ENCODE peak calls at places on chromosomes 11 and 22, in nine cellular contexts. N, O, E, U, I, H, J, Z and L are unnamed samples. For H3K36me3, the result is how much of the 10 kb centered on the place peaks cover.

GRCh38 chr11:2793781-2794418 is 91.7 kb downstream of the CDKN1C start:
- DNase-seq in N (no peak), O (no peak), E (peak), U (no peak), I (no peak), H (no peak), J (no peak), Z (peak), L (no peak)

GRCh38 chr11:122189259-122189658 is 73.2 kb upstream of the BLID start:
- DNase-seq in N (no peak), O (no peak), E (no peak), U (peak), I (peak), H (no peak), J (peak), Z (no peak), L (no peak)

GRCh38 chr11:60906132-60906972 is at the start of gene PRPF19:
- DNase-seq in N (peak), O (peak), E (peak), U (peak), I (peak), H (peak), J (peak), Z (peak), L (peak)

GRCh38 chr11:23764285-23764684 is 732.6 kb upstream of the LUZP2 start:
- DNase-seq in N (no peak), O (peak), E (no peak), U (no peak), I (no peak), H (no peak), J (no peak), Z (no peak), L (no peak)

GRCh38 chr11:134949121-134949591 is 537.1 kb upstream of the B3GAT1 start:
- DNase-seq in N (no peak), O (no peak), E (no peak), U (no peak), I (peak), H (no peak), J (peak), Z (no peak), L (no peak)

GRCh38 chr11:91081440-91082088 is 858.7 kb upstream of the CHORDC1 start:
- DNase-seq in N (no peak), O (no peak), E (no peak), U (peak), I (peak), H (no peak), J (peak), Z (no peak), L (no peak)

GRCh38 chr11:94602430-94603372 is 35.5 kb downstream of the PIWIL4 start:
- DNase-seq in N (no peak), O (peak), E (peak), U (peak), I (peak), H (no peak), J (peak), Z (no peak), L (peak)

GRCh38 chr11:69403556-69404215 is 77.8 kb upstream of the LINC01488 start:
- DNase-seq in N (no peak), O (no peak), E (no peak), U (peak), I (peak), H (no peak), J (peak), Z (peak), L (no peak)

GRCh38 chr11:1649021-1649420 is 19.4 kb downstream of the KRTAP5-5 start:
- DNase-seq in N (no peak), O (no peak), E (no peak), U (no peak), I (no peak), H (no peak), J (no peak), Z (peak), L (no peak)

GRCh38 chr22:22520020-22520656 is at the start of gene ZNF280A:
- DNase-seq in N (no peak), O (peak), E (no peak), U (peak), I (no peak), H (no peak), J (no peak), Z (no peak), L (no peak)

GRCh38 chr11:111634981-111635705 is 32.9 kb downstream of the SIK2 start:
- DNase-seq in N (no peak), O (peak), E (no peak), U (no peak), I (peak), H (no peak), J (peak), Z (no peak), L (no peak)

DNA sequence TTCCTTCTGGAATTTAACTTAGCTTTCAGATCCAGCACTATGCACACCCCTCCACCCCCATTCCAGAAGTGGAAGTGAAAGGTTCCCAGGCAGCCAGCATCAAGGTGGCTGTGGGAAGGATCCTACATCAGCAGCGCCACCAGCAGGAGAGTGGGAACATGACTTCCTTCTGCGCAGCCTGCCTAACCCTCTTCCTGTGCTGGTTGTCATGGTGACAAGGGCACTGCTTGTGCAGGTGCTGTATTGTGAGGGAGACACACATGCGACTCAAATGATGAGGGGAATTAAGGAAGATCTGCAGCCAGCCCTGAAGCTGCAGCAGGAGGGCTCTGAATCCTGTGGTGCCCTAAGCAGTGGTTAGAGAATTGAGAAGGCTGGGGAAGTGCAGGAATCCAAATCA is 904.4 kb upstream of the API5 start:
- DNase-seq in N (no peak), O (peak), E (no peak), U (peak), I (peak), H (peak), J (no peak), Z (no peak), L (no peak)
- TF ChIP-seq CTCF in N (no peak), O (peak), E (no peak), U (peak), I (peak), H (peak), J (peak), Z (no peak), L (no peak)

GRCh38 chr11:14541180-14541579 is 21.0 kb upstream of the PSMA1 start:
- DNase-seq in N (no peak), O (no peak), E (no peak), U (no peak), I (no peak), H (no peak), J (no peak), Z (no peak), L (no peak)
- H3K4me3 ChIP-seq in N (no peak), O (peak), E (no peak), U (no peak), I (no peak), H (no peak), J (no peak), Z (no peak), L (no peak)

GRCh38 chr11:10302744-10303557 is 1.9 kb upstream of the ADM start:
- DNase-seq in N (peak), O (peak), E (peak), U (peak), I (peak), H (peak), J (no peak), Z (peak), L (peak)

GRCh38 chr11:10304495-10305261 is at the start of gene ADM:
- DNase-seq in N (peak), O (peak), E (peak), U (peak), I (peak), H (peak), J (no peak), Z (peak), L (peak)

GRCh38 chr11:10302294-10302743 is 2.6 kb upstream of the ADM start:
- DNase-seq in N (no peak), O (no peak), E (no peak), U (no peak), I (peak), H (no peak), J (no peak), Z (no peak), L (no peak)

GRCh38 chr11:10303558-10304363 is 1.1 kb upstream of the ADM start:
- DNase-seq in N (peak), O (peak), E (peak), U (peak), I (peak), H (no peak), J (no peak), Z (peak), L (no peak)

DNA sequence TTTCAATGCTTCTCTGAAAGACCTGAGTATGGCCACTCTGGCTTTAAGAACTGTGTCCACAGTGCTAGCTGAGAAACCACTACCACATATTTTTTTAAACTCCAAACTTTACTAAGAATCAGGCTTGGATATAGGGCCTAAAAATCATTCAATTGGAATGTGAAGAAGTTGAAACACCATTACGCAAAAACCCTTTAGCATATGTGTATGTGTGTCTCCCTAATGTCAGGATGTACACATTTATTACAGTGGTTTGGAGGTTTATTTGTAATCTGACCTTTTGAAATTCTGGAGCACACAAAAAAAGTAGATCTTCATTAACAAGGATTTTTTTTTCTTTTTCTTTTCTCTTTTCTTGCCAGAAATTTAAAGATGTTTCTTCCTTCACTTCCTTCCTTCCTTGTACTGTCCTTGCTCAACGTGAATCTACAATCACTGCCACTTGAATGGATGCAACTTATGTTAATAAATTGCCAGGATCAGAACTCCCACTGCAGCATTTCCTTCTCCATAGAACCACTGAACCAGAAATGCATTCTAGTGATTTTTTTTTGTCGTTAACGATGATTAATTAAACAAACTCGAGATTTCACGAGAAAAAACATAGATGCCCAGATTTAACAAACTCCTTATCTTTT is 3.1 kb upstream of the ADM start:
- DNase-seq in N (no peak), O (no peak), E (no peak), U (no peak), I (peak), H (no peak), J (peak), Z (no peak), L (no peak)
- H3K36me3 ChIP-seq in N (under half), O (under half), E (under half), U (under half), I (under half), H (under half), J (under half), Z (under half), L (under half)

DNA sequence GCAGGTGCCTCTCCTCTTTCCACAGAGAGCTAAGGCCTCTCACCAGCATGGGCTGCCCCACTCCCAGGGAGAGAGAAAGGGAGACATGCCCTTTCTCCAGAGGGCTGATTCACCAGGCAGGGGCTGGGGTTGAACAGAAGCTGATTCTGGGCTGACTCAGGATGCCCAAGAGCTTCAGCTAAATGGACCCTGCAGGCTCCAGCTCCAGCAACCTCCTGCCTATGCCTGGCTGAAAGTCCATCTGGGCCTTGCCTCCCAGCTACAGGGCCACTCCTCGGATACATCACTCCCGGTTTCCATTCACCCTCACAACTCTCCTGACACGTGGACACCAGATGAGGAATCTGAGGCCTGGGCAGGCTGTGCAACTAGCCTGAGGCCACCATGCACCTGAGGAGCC is 215.5 kb downstream of the BUD13 start:
- DNase-seq in N (no peak), O (no peak), E (no peak), U (no peak), I (no peak), H (no peak), J (peak), Z (no peak), L (no peak)
- TF ChIP-seq CTCF in N (no peak), O (no peak), E (no peak), U (no peak), I (no peak), H (no peak), J (no peak), Z (no peak), L (no peak)

GRCh38 chr22:30305906-30306628 is 16.8 kb upstream of the CASTOR1 start:
- DNase-seq in N (peak), O (no peak), E (no peak), U (no peak), I (no peak), H (peak), J (no peak), Z (no peak), L (no peak)
- H3K4me3 ChIP-seq in N (no peak), O (no peak), E (peak), U (no peak), I (no peak), H (no peak), J (no peak), Z (peak), L (peak)

GRCh38 chr11:45871638-45872037 is 13.8 kb upstream of the MAPK8IP1 start:
- DNase-seq in N (no peak), O (no peak), E (no peak), U (no peak), I (no peak), H (no peak), J (no peak), Z (no peak), L (no peak)

GRCh38 chr11:45872513-45873356 is 12.7 kb upstream of the MAPK8IP1 start:
- DNase-seq in N (no peak), O (peak), E (no peak), U (peak), I (peak), H (peak), J (peak), Z (no peak), L (no peak)

GRCh38 chr11:45876401-45876800 is 9.1 kb upstream of the MAPK8IP1 start:
- DNase-seq in N (no peak), O (peak), E (no peak), U (no peak), I (no peak), H (no peak), J (no peak), Z (peak), L (no peak)

GRCh38 chr11:45869551-45869950 is 15.9 kb upstream of the MAPK8IP1 start:
- DNase-seq in N (no peak), O (no peak), E (no peak), U (no peak), I (no peak), H (no peak), J (no peak), Z (no peak), L (no peak)

DNA sequence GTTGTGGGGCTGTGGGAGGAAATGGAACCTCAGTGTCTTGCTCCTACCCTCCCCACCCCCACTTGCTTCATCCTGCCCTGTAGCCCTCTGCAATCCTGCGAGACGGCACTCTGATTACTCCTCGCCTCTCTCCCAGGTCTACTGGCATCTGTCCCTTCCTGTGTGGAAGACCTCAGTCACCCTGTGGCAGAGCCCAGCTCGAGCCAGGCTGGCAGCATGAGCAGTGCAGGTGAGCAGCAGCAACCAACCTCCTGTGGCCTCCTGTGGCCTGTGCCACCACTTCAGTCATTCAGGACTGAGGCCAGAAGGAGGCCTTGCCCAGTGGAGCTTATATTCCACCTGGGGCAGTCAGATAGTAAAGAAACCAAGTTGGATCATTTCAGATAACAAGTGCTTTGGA is 14.7 kb upstream of the MAPK8IP1 start:
- DNase-seq in N (no peak), O (no peak), E (no peak), U (no peak), I (no peak), H (no peak), J (no peak), Z (no peak), L (no peak)
- H3K36me3 ChIP-seq in N (under half), O (under half), E (half or more), U (under half), I (under half), H (half or more), J (under half), Z (half or more), L (under half)